ENCODE peak calls at places on chromosome 22, in seven cellular contexts. J is NT2/D1, F is adipocyte, I is breast epithelium, C is adrenal gland, G is transverse colon, U is cardiac muscle cell. E is an unnamed sample. For H3K4me1, the result is how much of the 10 kb centered on the place peaks cover.

GRCh38 chr22:35344956-35345690 is 35.8 kb upstream of the HMOX1 start:
- DNase-seq in J (no peak), F (no peak), I (no peak), C (no peak), G (peak), U (no peak), E (no peak)

GRCh38 chr22:48807155-48807554 is 1020.5 kb downstream of the BRD1 start:
- DNase-seq in J (no peak), F (no peak), I (no peak), C (no peak), G (no peak), U (no peak), E (no peak)

GRCh38 chr22:50739279-50739691 is 1.3 kb downstream of the ACR start:
- DNase-seq in J (no peak), F (no peak), I (no peak), C (no peak), G (no peak), U (no peak), E (no peak)

GRCh38 chr22:27810566-27810965 is 9.0 kb upstream of the MN1 start:
- DNase-seq in J (no peak), F (peak), I (no peak), C (no peak), G (peak), U (no peak), E (no peak)

GRCh38 chr22:50090141-50090714 is 422 bp downstream of the MOV10L1 start:
- DNase-seq in J (no peak), F (no peak), I (no peak), C (no peak), G (no peak), U (no peak), E (no peak)

GRCh38 chr22:17098379-17098819 is 13.6 kb downstream of the IL17RA start:
- DNase-seq in J (no peak), F (no peak), I (no peak), C (no peak), G (no peak), U (no peak), E (no peak)

GRCh38 chr22:29470159-29470855 is 9.7 kb upstream of the NEFH start:
- DNase-seq in J (peak), F (no peak), I (peak), C (peak), G (peak), U (peak), E (peak)

GRCh38 chr22:40189979-40190378 is 12.3 kb downstream of the TNRC6B start:
- DNase-seq in J (no peak), F (no peak), I (no peak), C (no peak), G (no peak), U (no peak), E (no peak)

GRCh38 chr22:39482768-39483167 is 19.3 kb upstream of the MIEF1 start:
- DNase-seq in J (no peak), F (no peak), I (no peak), C (peak), G (no peak), U (no peak), E (no peak)

GRCh38 chr22:39927544-39927943 is 26.7 kb downstream of the GRAP2 start:
- DNase-seq in J (no peak), F (no peak), I (no peak), C (no peak), G (no peak), U (no peak), E (no peak)

GRCh38 chr22:32545801-32546200 is 71.2 kb downstream of the FBXO7 start:
- DNase-seq in J (no peak), F (peak), I (no peak), C (no peak), G (no peak), U (no peak), E (no peak)

GRCh38 chr22:40452730-40453487 is 82.5 kb downstream of the SGSM3 start:
- DNase-seq in J (no peak), F (no peak), I (no peak), C (no peak), G (no peak), U (peak), E (no peak)

GRCh38 chr22:27973851-27974250 is 54.8 kb upstream of the PITPNB start:
- DNase-seq in J (no peak), F (no peak), I (no peak), C (no peak), G (no peak), U (no peak), E (no peak)

GRCh38 chr22:39415506-39415905 is 15.9 kb downstream of the TAB1 start:
- DNase-seq in J (no peak), F (no peak), I (no peak), C (no peak), G (no peak), U (no peak), E (no peak)

DNA sequence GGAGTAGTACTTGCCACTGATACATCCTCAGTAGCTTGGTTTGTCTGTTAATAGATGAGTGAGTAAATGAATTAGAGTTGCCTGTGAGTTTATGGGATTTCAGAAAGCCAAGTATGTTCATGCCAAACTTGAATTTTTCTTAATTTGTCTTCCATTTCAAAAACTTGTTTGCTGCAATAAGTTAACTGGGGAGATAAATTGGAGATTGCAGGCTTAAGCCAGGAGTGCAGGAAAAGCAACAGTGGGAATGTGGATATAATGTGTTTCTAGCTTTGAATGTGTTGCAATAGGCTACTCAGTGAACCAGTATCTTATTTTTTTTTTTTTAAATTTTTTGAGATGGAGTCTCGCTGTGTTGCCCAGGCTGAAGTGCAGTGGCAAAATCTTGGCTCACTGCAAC is 8.2 kb downstream of the OSBP2 start:
- DNase-seq in J (no peak), F (peak), I (no peak), C (no peak), G (no peak), U (no peak), E (no peak)
- H3K4me1 ChIP-seq in J (under half), F (under half), I (under half), C (under half), G (under half), U (under half), E (under half)

DNA sequence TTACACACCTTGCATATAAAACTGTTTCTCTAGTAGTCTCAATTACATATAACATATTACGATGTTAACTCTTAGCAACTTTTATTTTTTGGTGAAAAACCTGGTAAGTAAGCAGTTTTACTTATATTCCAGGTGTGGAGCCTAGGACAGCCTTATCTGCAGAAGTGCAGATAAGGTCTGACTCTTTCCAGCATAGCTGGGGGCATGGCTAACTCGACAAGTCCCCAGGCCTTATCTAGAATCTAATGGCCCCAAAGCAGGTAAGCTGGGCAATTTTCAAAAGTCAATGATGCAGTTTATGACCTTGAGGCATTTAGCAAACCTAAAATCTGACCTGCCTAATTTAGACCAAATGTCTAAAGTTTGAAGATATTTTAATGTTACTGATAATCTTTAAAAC is 4.2 kb upstream of the C1QTNF6 start:
- DNase-seq in J (no peak), F (no peak), I (no peak), C (no peak), G (no peak), U (no peak), E (no peak)
- H3K4me1 ChIP-seq in J (under half), F (under half), I (under half), C (under half), G (half or more), U (under half), E (under half)

DNA sequence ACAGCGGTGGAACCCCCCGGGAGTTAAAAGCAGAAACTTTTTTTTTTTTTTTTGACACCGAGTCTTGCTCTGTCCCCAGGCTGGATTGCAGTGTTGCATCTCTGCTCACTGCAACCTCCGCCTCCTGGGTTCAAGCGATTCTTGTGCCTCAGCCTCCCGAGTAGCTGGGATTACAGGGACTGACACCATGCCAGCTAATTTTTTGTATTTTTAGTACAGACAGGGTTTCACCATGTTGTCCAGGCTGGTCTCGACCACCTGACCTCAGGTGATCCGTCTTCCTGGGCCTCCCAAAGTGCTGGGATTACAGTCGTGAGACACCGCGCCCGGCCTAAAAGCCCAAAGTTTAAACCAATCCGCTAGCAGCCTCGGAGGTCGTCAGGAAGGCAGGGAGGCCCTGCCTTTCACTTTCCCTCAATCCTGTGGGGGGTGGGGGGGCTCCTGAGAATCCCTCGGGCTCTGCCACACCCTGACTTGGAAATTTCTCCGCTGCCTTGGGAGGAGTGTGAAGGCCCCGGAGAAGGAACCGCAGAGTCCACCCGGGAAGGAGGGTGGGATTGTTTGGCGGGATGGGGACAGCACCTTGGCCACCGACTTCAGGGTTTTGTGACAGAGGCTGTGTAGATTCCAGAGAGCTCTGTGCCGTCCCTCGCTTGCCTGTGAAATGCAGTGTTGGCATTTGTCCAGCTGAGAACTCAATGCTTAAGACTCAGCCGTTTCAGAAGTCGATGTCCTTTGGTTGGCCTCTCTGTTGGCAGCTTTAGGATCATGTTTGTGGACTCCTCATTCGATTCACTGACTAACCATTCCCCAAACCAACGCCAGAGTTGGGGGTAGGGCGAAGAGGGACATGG is 1.0 kb downstream of the ARHGAP8 start:
- DNase-seq in J (no peak), F (peak), I (no peak), C (no peak), G (no peak), U (peak), E (no peak)
- H3K4me1 ChIP-seq in J (under half), F (under half), I (under half), C (under half), G (under half), U (under half), E (under half)

GRCh38 chr22:45867118-45867905 is 109.7 kb downstream of the WNT7B start:
- DNase-seq in J (no peak), F (peak), I (no peak), C (no peak), G (no peak), U (peak), E (no peak)
- H3K4me1 ChIP-seq in J (under half), F (under half), I (under half), C (under half), G (under half), U (under half), E (under half)

GRCh38 chr22:45932066-45932465 is 44.9 kb downstream of the WNT7B start:
- DNase-seq in J (no peak), F (peak), I (no peak), C (no peak), G (no peak), U (no peak), E (no peak)
- H3K4me1 ChIP-seq in J (under half), F (under half), I (under half), C (under half), G (under half), U (under half), E (under half)

DNA sequence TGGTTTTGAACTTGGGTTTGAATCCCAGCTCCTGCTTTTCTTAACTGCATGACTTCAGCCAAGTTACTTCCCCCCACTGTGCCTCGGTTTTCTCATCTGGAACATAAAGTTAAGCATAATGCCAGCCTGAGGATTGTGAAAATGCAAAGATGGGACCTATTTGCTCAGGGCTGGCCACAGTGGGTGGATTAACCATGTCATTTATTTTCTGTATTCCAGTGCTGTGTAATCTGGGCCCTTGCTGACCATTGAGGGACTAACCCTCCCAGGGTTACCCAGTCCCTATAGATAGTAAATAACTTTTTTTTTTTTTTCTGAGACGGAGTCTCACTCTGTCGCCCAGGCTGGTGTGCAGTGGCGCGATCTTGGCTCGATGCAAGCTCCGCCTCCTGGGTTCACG is 1.5 kb upstream of the VPREB3 start:
- DNase-seq in J (no peak), F (no peak), I (no peak), C (no peak), G (no peak), U (no peak), E (no peak)
- H3K4me1 ChIP-seq in J (under half), F (under half), I (under half), C (under half), G (under half), U (under half), E (under half)

GRCh38 chr22:19432092-19432844 is at the start of gene MRPL40:
- DNase-seq in J (no peak), F (peak), I (peak), C (peak), G (peak), U (peak), E (peak)
- H3K4me1 ChIP-seq in J (under half), F (under half), I (under half), C (under half), G (under half), U (under half), E (under half)

GRCh38 chr22:46586123-46586519 is 34.1 kb upstream of the GRAMD4 start:
- DNase-seq in J (no peak), F (no peak), I (no peak), C (no peak), G (no peak), U (no peak), E (no peak)
- H3K4me1 ChIP-seq in J (under half), F (under half), I (under half), C (under half), G (half or more), U (half or more), E (under half)